ENCODE peak calls at places on chromosomes 13 and 19, in six cellular contexts. G, I, W, T, Y and R are unnamed samples.

GRCh38 chr19:2186071-2186846 is 22.5 kb downstream of the DOT1L start:
- DNase-seq in W (peak; percentile 82), I (peak; percentile 54), Y (no peak), T (peak; percentile 95), G (no peak), R (no peak)

GRCh38 chr19:42989851-42990250 is 36.4 kb downstream of the PSG11 start:
- DNase-seq in T (no peak), W (no peak), G (no peak), Y (no peak), I (no peak), R (no peak)

GRCh38 chr13:77511552-77511951 is 24.0 kb upstream of the SCEL start:
- DNase-seq in T (no peak), W (no peak), I (no peak), Y (no peak), G (no peak), R (no peak)

GRCh38 chr13:69292789-69293425 is 814.7 kb upstream of the ATXN8OS start:
- DNase-seq in G (no peak), I (no peak), Y (no peak), W (no peak), T (no peak), R (no peak)

GRCh38 chr19:42122691-42123607 is 9.3 kb downstream of the POU2F2 start:
- DNase-seq in T (no peak), I (no peak), Y (no peak), W (no peak), G (no peak), R (no peak)

GRCh38 chr19:56595548-56595899 is 422 bp downstream of the ZNF71 start:
- DNase-seq in I (no peak), T (peak; percentile 9), G (no peak), Y (no peak), W (peak; percentile 44), R (no peak)

GRCh38 chr19:16778796-16779411 is 50.3 kb upstream of the SIN3B start:
- DNase-seq in Y (peak; percentile 80), I (peak; percentile 81), W (peak; percentile 75), T (peak; percentile 55), G (peak; percentile 31), R (peak; percentile 92)

GRCh38 chr19:18439025-18439909 is 1.3 kb upstream of the ISYNA1 start:
- DNase-seq in G (no peak), W (peak; percentile 63), T (peak; percentile 77), I (no peak), Y (no peak), R (peak; percentile 56)

GRCh38 chr13:114095486-114095885 is 36.9 kb downstream of the RASA3 start:
- DNase-seq in T (no peak), I (no peak), Y (no peak), G (no peak), W (no peak), R (no peak)

GRCh38 chr13:60797112-60797511 is 400.1 kb downstream of the TDRD3 start:
- DNase-seq in I (no peak), G (no peak), W (no peak), Y (no peak), T (no peak), R (no peak)

GRCh38 chr19:4371209-4371897 is 28.0 kb downstream of the MPND start:
- DNase-seq in G (no peak), I (no peak), T (no peak), W (no peak), Y (no peak), R (no peak)

GRCh38 chr13:37476874-37477273 is 121.7 kb downstream of the POSTN start:
- DNase-seq in W (peak; percentile 70), G (peak; percentile 30), T (peak; percentile 83), Y (no peak), I (peak; percentile 48), R (no peak)

GRCh38 chr19:53424968-53425597 is 6.7 kb upstream of the ZNF761 start:
- DNase-seq in I (peak; percentile 88), T (peak; percentile 65), W (peak; percentile 50), G (peak; percentile 67), Y (peak; percentile 84), R (peak; percentile 86)

GRCh38 chr13:44815507-44816074 is 173.7 kb downstream of the NUFIP1 start:
- DNase-seq in G (peak; percentile 43), I (peak; percentile 96), W (peak; percentile 92), T (peak; percentile 98), Y (no peak), R (peak; percentile 99)

GRCh38 chr19:9842834-9843625 is 7.9 kb downstream of the PIN1 start:
- DNase-seq in I (no peak), G (no peak), T (no peak), Y (no peak), W (no peak), R (no peak)

GRCh38 chr19:15123900-15124299 is 16.7 kb downstream of the SYDE1 start:
- DNase-seq in G (no peak), I (no peak), W (no peak), T (no peak), Y (no peak), R (no peak)

GRCh38 chr19:7932276-7932929 is 6.5 kb upstream of the CTXN1 start:
- DNase-seq in W (no peak), T (no peak), Y (no peak), G (no peak), I (no peak), R (no peak)

GRCh38 chr19:7932930-7933300 is 7.0 kb upstream of the CTXN1 start:
- DNase-seq in I (no peak), T (no peak), G (no peak), Y (no peak), W (no peak), R (no peak)

GRCh38 chr19:7934766-7935165 is 8.7 kb downstream of the TIMM44 start:
- DNase-seq in G (no peak), W (no peak), T (no peak), Y (no peak), I (no peak), R (no peak)

GRCh38 chr19:7933411-7933810 is 7.5 kb upstream of the CTXN1 start:
- DNase-seq in W (no peak), T (no peak), Y (no peak), I (no peak), G (no peak), R (no peak)

DNA sequence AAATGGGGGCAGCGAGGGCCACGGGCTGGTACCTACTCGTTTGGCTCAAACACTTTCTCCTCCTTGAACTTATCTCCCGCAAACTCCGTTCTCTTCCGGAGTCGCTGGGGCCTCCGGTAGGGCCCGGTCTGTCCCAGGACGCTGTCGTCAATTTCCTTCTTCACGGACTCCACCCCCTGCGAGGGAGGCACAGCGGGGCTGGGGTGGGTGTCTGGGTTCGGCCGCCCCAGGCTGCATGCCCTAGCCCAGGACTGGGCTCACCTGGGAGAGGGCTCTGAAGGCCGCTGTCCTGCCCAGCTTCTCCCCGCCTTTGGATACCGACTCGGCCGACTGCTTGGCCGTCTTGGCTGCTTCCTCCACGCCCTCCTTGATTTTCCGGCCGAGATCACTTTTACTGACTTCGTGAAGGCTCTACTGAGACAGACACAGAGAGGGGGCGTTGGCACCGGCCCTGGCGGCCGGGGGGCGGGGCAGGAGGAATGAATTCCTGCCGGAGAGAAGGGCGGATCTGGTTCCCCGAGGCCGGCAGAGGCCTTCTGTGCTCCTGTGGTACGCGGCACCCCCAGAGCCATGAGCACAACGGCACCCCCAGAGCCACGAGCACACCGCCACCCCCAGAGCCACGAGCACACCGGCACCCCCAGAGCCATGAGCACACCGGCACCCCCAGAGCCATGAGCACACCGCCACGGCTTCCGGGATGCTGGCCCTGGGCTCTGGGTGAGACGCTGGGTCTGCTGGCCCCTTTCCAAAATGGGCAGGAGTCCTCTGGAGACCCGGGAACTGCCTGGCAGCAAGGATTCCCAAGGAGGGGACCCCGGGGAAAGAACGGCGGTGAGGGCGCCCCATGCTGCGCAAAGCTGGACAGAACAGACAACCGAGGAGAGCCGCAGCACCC is 8.1 kb upstream of the CTXN1 start:
- DNase-seq in I (no peak), G (no peak), Y (no peak), T (no peak), W (no peak), R (no peak)
- H3K18ac ChIP-seq in I (no peak overlapping the region), G (no peak overlapping the region), Y (no peak overlapping the region), T (no peak overlapping the region), W (no peak overlapping the region), R (no peak overlapping the region)

DNA sequence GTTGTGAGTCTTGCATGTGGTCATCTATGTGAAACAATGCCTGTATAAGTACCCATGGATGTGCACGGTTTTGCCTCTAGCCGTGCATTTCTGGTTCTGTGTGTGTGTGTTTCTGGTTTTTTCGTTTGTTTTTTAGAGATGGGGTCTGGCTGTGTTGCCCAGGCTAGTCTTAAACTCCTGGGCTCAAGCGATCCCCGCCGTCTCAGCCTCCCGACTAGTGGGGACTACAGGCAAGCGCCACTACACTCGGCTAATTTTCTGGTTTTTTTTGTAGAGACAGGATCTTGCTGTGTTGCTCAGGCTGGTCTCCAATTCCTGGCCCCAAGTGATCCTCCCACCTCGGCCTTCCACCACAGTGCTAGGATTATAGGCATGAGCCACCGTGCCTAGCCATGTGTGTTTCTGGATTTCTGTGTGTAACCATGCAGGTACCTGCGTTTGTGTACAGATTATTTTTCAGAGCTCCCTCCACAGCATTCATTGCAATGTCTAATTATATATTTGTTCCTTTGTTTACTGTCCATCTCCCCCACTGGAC is 15.9 kb upstream of the FOSB start:
- DNase-seq in T (no peak), I (no peak), W (no peak), Y (no peak), G (no peak), R (peak; percentile 69)
- H3K4ac ChIP-seq in T (no peak overlapping the region), I (no peak overlapping the region), W (no peak overlapping the region), Y (no peak overlapping the region), G (no peak overlapping the region), R (no peak overlapping the region)

DNA sequence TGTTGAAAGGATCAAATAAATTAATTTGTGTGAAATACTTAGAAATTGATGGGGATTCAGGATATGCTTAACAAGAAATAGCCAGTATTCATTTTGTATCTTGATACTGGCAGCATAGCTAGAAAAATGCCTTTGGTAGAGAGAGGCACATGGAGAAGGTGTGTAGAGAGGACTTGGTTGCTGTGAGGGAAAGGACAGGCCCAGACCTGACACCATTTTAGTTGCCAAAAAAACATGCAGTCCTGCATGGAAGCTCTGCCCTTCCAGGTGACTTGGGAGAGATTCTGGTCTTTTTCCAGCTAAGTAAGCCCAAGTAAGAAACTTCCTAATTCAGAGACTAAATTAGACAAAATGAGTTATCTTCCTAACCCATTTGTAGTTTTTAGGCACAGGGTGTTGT is 335.0 kb downstream of the RFC3 start:
- DNase-seq in W (no peak), I (no peak), G (no peak), Y (no peak), T (no peak), R (no peak)
- H3K18ac ChIP-seq in W (no peak overlapping the region), I (no peak overlapping the region), G (no peak overlapping the region), Y (no peak overlapping the region), T (no peak overlapping the region), R (no peak overlapping the region)

GRCh38 chr19:58098682-58098998 is 609 bp upstream of the ZSCAN18 start:
- DNase-seq in I (no peak), G (no peak), Y (no peak), W (no peak), T (no peak), R (no peak)
- H3K4ac ChIP-seq in I (no peak overlapping the region), G (no peak overlapping the region), Y (no peak overlapping the region), W (no peak overlapping the region), T (no peak overlapping the region), R (no peak overlapping the region)